ENCODE peak calls at places on chromosome 19, in eight cellular contexts. F is GM12891, U is cardiac muscle cell, R is IMR-90, L is skeletal muscle cell, Q is germinal center, W is mucosa of gallbladder, G is WTC11. O is an unnamed sample.
A peak's percentile ranks its signal among the peaks of the same experiment; 100 is the strongest.

GRCh38 chr19:54804101-54804500 is 691 bp downstream of the KIR2DL4 start:
- DNase-seq in F (no peak), U (no peak), R (no peak), L (no peak), Q (no peak), W (no peak), G (no peak), O (no peak)

GRCh38 chr19:6394831-6395230 is 1.9 kb upstream of the GTF2F1 start:
- DNase-seq in F (no peak), U (no peak), R (no peak), L (no peak), Q (no peak), W (no peak), G (no peak), O (no peak)

GRCh38 chr19:50418186-50419021 is at the start of gene SPIB:
- DNase-seq in F (no peak), U (no peak), R (no peak), L (no peak), Q (peak; percentile 51), W (no peak), G (no peak), O (no peak)

GRCh38 chr19:50384685-50385535 is 763 bp downstream of the POLD1 start:
- DNase-seq in F (no peak), U (peak; percentile 27), R (peak; percentile 16), L (no peak), Q (no peak), W (no peak), G (no peak), O (no peak)

GRCh38 chr19:12847159-12848139 is 9.1 kb downstream of the MAST1 start:
- DNase-seq in F (peak; percentile 95), U (peak; percentile 83), R (peak; percentile 73), L (no peak), Q (peak; percentile 87), W (peak; percentile 81), G (peak; percentile 98), O (no peak)

GRCh38 chr19:13962738-13963602 is 10.7 kb downstream of the DCAF15 start:
- DNase-seq in F (no peak), U (peak; percentile 73), R (peak; percentile 60), L (no peak), Q (no peak), W (no peak), G (peak; percentile 61), O (peak; percentile 74)

GRCh38 chr19:17847538-17848366 is at the start of gene JAK3:
- DNase-seq in F (peak; percentile 85), U (peak; percentile 89), R (peak; percentile 46), L (no peak), Q (peak; percentile 85), W (peak; percentile 51), G (peak; percentile 90), O (peak; percentile 75)

GRCh38 chr19:38985262-38985661 is 9.7 kb upstream of the FBXO17 start:
- DNase-seq in F (no peak), U (no peak), R (no peak), L (no peak), Q (no peak), W (no peak), G (no peak), O (no peak)

GRCh38 chr19:42250249-42250665 is 4.7 kb downstream of the ERF start:
- DNase-seq in F (no peak), U (no peak), R (no peak), L (no peak), Q (no peak), W (no peak), G (no peak), O (no peak)

O was measured in H1.